ENCODE peak calls at places on chromosomes 6 and 20, in seven cellular contexts. G is IMR-90, C is neuronal stem cell, S is mesendoderm, E is H9, M is mesenchymal stem cell, H is H1. T is an unnamed sample.

GRCh38 chr20:47172579-47172978 is 183.9 kb downstream of the ZMYND8 start:
- DNase-seq in E (no peak), M (no peak), G (no peak), C (no peak), S (no peak), H (no peak), T (no peak)

GRCh38 chr6:100283288-100283687 is 181.4 kb downstream of the SIM1 start:
- DNase-seq in C (no peak), E (no peak), H (no peak), M (peak), G (peak), S (peak), T (no peak)

GRCh38 chr20:50163570-50164317 is 10.2 kb upstream of the PEDS1 start:
- DNase-seq in G (peak), C (no peak), S (peak), M (peak), H (no peak), E (no peak), T (no peak)

GRCh38 chr20:43057317-43057716 is 132.4 kb downstream of the PTPRT start:
- DNase-seq in E (no peak), G (no peak), H (no peak), C (no peak), M (no peak), S (no peak), T (no peak)

GRCh38 chr6:158211273-158212055 is 43.3 kb downstream of the GTF2H5 start:
- DNase-seq in S (no peak), E (no peak), H (no peak), M (no peak), C (no peak), G (peak), T (no peak)

GRCh38 chr6:57173886-57174510 is 1.9 kb downstream of the BAG2 start:
- DNase-seq in H (no peak), C (no peak), G (peak), M (peak), E (peak), S (peak), T (peak)

GRCh38 chr6:135458051-135458450 is 39.5 kb downstream of the AHI1 start:
- DNase-seq in G (no peak), C (no peak), M (no peak), H (no peak), S (no peak), E (no peak), T (no peak)

GRCh38 chr20:48025061-48025515 is 239.8 kb upstream of the SULF2 start:
- DNase-seq in E (peak), H (peak), G (peak), C (no peak), S (peak), M (peak), T (peak)

GRCh38 chr20:48333707-48334106 is 494.1 kb downstream of the PREX1 start:
- DNase-seq in H (no peak), E (no peak), C (no peak), S (no peak), M (no peak), G (no peak), T (no peak)

GRCh38 chr6:18493421-18493891 is 106.3 kb downstream of the RNF144B start:
- DNase-seq in M (no peak), C (no peak), E (no peak), G (no peak), S (peak), H (no peak), T (no peak)

GRCh38 chr6:166520905-166521834 is 65.3 kb downstream of the RAMACL start:
- DNase-seq in H (no peak), C (no peak), M (no peak), S (no peak), G (peak), E (no peak), T (no peak)

GRCh38 chr20:15760217-15760567 is 813.1 kb downstream of the KIF16B start:
- DNase-seq in C (no peak), E (no peak), H (no peak), S (no peak), G (no peak), M (no peak), T (no peak)

GRCh38 chr20:45011108-45011526 is 44.8 kb downstream of the STK4 start:
- DNase-seq in G (peak), H (peak), S (peak), E (peak), C (peak), M (peak), T (peak)

GRCh38 chr20:63969851-63970713 is at the start of gene ZNF512B:
- DNase-seq in M (peak), S (peak), H (peak), G (peak), C (no peak), E (peak), T (no peak)

GRCh38 chr6:22318404-22318803 is 21.6 kb upstream of the PRL start:
- DNase-seq in S (no peak), G (no peak), M (no peak), E (no peak), H (no peak), C (no peak), T (no peak)

GRCh38 chr6:108883172-108883571 is 35.0 kb downstream of the ARMC2 start:
- DNase-seq in C (no peak), M (no peak), E (no peak), S (no peak), G (no peak), H (no peak), T (no peak)

GRCh38 chr6:44062105-44062770 is 65.0 kb downstream of the MRPL14 start:
- DNase-seq in G (no peak), S (no peak), E (no peak), C (no peak), M (no peak), H (no peak), T (no peak)

GRCh38 chr6:22959571-22959970 is 390.2 kb downstream of the HDGFL1 start:
- DNase-seq in C (no peak), S (no peak), G (no peak), H (no peak), E (no peak), M (no peak), T (no peak)

GRCh38 chr6:149990109-149990671 is 26.4 kb downstream of the ULBP1 start:
- DNase-seq in S (no peak), M (no peak), E (no peak), H (peak), G (no peak), C (no peak), T (no peak)

GRCh38 chr6:13488015-13488895 is 855 bp upstream of the GFOD1 start:
- DNase-seq in H (no peak), C (no peak), M (peak), E (peak), G (peak), S (peak), T (no peak)

GRCh38 chr6:81241717-81242116 is 510.8 kb downstream of the TENT5A start:
- DNase-seq in H (no peak), M (peak), E (no peak), C (no peak), G (peak), S (peak), T (no peak)

GRCh38 chr6:127518212-127518709 is 874 bp downstream of the MTCL3 start:
- DNase-seq in M (no peak), C (peak), E (no peak), H (no peak), S (peak), G (no peak), T (no peak)

GRCh38 chr6:20286968-20287565 is 74.8 kb upstream of the MBOAT1 start:
- DNase-seq in H (no peak), G (peak), S (no peak), E (no peak), M (no peak), C (no peak), T (peak)

GRCh38 chr6:32622545-32623401 is 14.4 kb upstream of the HLA-DQA1 start:
- DNase-seq in C (peak), M (peak), E (peak), H (no peak), S (peak), G (peak), T (peak)

GRCh38 chr20:49620364-49621240 is 52.7 kb upstream of the PTGIS start:
- DNase-seq in S (no peak), G (no peak), H (no peak), M (no peak), E (no peak), C (no peak), T (no peak)

GRCh38 chr6:35675871-35676459 is 12.8 kb downstream of the FKBP5 start:
- DNase-seq in C (no peak), G (no peak), H (no peak), E (no peak), M (no peak), S (no peak), T (no peak)

GRCh38 chr6:9412951-9413559 is 977.7 kb upstream of the SLC35B3 start:
- DNase-seq in S (peak), M (no peak), G (no peak), C (no peak), H (no peak), E (peak), T (peak)

GRCh38 chr20:58228484-58229197 is at the start of gene ANKRD60:
- DNase-seq in M (peak), E (peak), C (peak), H (peak), G (peak), S (peak), T (no peak)

GRCh38 chr6:127120109-127120786 is 1.8 kb downstream of the RSPO3 start:
- DNase-seq in S (peak), H (peak), G (no peak), C (no peak), M (no peak), E (peak), T (no peak)

GRCh38 chr6:7311920-7312615 is 931 bp downstream of the SSR1 start:
- DNase-seq in H (no peak), C (no peak), S (peak), G (peak), E (no peak), M (peak), T (no peak)

GRCh38 chr6:24910850-24911712 is 24.7 kb downstream of the RIPOR2 start:
- DNase-seq in C (peak), M (peak), S (peak), E (peak), G (peak), H (no peak), T (peak)

GRCh38 chr6:141117869-141118268 is 1014.9 kb upstream of the GJE1 start:
- DNase-seq in C (no peak), E (no peak), M (no peak), G (no peak), S (no peak), H (no peak), T (no peak)

GRCh38 chr6:155040154-155040553 is 45.0 kb downstream of the TIAM2 start:
- DNase-seq in H (peak), G (no peak), E (peak), C (no peak), M (no peak), S (no peak), T (no peak)

GRCh38 chr6:21587925-21588811 is 5.4 kb upstream of the SOX4 start:
- DNase-seq in S (peak), H (peak), M (peak), E (peak), C (peak), G (peak), T (no peak)

GRCh38 chr6:30100154-30100553 is 12.7 kb downstream of the TRIM31 start:
- DNase-seq in S (no peak), C (no peak), G (no peak), M (no peak), E (no peak), H (no peak), T (no peak)

GRCh38 chr6:30101939-30102700 is 10.8 kb downstream of the TRIM31 start:
- DNase-seq in G (peak), H (peak), M (peak), S (peak), C (peak), E (peak), T (peak)

GRCh38 chr6:30101423-30101938 is 11.4 kb downstream of the TRIM31 start:
- DNase-seq in E (no peak), S (no peak), C (no peak), M (peak), G (no peak), H (no peak), T (no peak)

GRCh38 chr6:30102701-30103629 is 9.9 kb downstream of the TRIM31 start:
- DNase-seq in G (peak), E (peak), C (peak), H (peak), S (peak), M (peak), T (peak)

DNA sequence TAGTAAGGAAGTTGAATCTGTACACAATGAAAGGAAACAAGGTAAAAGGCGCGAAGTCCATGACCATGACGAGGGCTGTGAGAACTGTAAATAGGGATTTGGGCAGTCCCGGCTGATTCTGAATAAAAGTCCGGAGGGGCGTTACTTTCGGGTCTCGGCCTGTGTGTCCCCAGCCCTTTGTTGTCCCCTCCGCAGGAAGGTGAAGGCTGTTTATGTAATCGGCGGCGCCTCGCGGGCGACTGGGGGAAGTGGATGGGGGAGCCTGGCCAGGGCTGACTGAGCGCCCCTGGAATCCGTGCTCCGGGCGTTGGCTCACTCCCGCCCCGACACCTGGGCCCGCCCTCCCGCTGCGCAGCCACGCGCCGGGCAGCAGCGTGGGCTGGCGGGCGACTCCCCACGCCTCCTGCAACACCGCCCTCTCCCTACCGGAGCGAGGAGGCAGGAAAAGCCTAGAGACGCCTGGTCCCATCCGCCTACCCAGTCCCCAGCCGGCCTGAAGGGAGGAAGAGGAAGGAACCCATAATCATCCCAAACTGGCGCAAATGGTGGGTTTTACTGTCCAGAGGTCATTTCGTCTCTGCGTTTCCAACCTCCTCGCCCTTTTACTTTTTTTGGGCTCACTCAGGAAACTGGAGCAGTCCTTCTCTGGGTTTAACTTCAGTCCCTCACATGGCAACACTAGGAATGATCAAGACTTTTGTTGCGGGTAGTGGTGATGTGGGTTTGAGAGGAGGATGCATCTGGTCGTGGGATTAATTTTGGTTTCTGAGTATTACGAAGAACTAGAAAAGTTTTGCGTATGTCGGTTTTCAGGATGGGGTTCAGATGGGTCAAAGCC is 12.1 kb downstream of the TRIM31 start:
- DNase-seq in S (peak), E (peak), G (no peak), M (no peak), C (no peak), H (peak), T (no peak)
- H3K18ac ChIP-seq in S (no peak), E (peak), G (no peak), M (no peak), C (no peak), H (peak), T (no peak)

DNA sequence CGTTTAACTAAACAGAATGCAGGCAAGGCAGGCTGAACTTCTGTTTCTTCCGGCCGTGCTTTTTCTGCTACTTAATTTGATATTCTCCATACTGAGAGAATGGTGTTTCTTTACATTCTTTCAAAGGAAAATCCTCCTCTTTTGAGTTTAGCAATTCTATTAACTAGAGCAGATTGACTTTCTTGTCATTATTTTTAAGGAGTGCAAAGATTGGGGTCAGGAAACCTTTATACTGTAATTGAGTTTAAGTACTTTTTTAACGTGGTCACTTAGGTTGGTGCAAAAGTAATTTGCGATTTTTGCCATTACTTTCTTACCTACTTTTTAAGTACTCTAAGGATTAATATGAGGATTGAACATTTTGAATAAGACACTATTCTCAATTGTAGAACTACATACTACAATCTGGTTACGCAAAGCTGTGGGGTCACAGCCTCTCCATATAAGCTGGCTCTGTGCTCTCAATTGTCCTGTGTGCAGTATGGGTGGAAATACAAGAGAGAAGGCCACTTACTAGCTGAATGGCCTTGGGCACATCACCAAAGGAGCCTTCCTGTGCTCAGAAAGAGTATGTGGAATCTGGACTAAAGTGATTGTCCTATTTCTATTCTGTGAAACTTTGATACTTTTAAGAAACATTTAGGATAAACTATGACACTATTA is 16.7 kb downstream of the HECA start:
- DNase-seq in M (no peak), H (no peak), S (no peak), E (no peak), C (no peak), G (no peak), T (no peak)
- H2BK5ac ChIP-seq in M (no peak), H (no peak), S (no peak), E (no peak), C (no peak), G (no peak), T (no peak)

GRCh38 chr6:163739968-163740367 is 325.4 kb downstream of the QKI start:
- DNase-seq in G (no peak), E (no peak), H (no peak), S (no peak), M (no peak), C (no peak), T (no peak)

GRCh38 chr6:163744256-163744925 is 329.9 kb downstream of the QKI start:
- DNase-seq in S (no peak), C (no peak), M (no peak), E (no peak), H (no peak), G (no peak), T (no peak)

GRCh38 chr6:163743796-163744195 is 329.3 kb downstream of the QKI start:
- DNase-seq in G (no peak), E (no peak), M (no peak), C (no peak), H (no peak), S (no peak), T (no peak)

GRCh38 chr6:163741342-163741741 is 326.8 kb downstream of the QKI start:
- DNase-seq in E (no peak), C (no peak), S (no peak), M (no peak), G (no peak), H (no peak), T (no peak)

GRCh38 chr6:163741743-163742363 is 327.3 kb downstream of the QKI start:
- DNase-seq in S (no peak), G (no peak), E (no peak), M (no peak), C (no peak), H (no peak), T (no peak)
- H4K8ac ChIP-seq in S (no peak), G (no peak), E (no peak), M (no peak), C (peak), H (no peak), T (no peak)

GRCh38 chr6:168302534-168302933 is 17.0 kb downstream of the DACT2 start:
- DNase-seq in H (peak), G (no peak), S (peak), E (peak), M (no peak), C (no peak), T (no peak)

GRCh38 chr6:168303982-168304751 is 15.4 kb downstream of the DACT2 start:
- DNase-seq in M (no peak), H (no peak), C (no peak), G (no peak), E (no peak), S (no peak), T (no peak)

GRCh38 chr6:168305863-168306262 is 13.7 kb downstream of the DACT2 start:
- DNase-seq in C (no peak), E (no peak), S (no peak), H (no peak), M (no peak), G (no peak), T (no peak)

GRCh38 chr6:168305091-168305749 is 14.4 kb downstream of the DACT2 start:
- DNase-seq in S (no peak), G (no peak), C (no peak), M (no peak), E (no peak), H (no peak), T (peak)

DNA sequence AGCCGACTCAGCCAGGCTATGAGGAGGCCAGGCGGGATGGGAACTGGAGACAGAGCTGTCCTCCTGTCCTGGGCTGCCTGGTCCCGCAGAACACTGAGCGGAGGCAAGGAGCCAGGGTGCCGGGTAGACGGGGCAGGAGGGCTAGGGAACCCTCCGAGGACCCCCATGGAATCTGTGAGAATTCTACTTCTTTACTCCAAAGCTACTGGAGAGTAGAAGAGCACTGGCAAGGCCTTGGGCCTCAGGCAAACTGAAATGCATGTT is 14.9 kb downstream of the DACT2 start:
- DNase-seq in M (no peak), C (no peak), E (no peak), S (no peak), H (no peak), G (no peak), T (no peak)
- H3K18ac ChIP-seq in M (no peak), C (peak), E (no peak), S (no peak), H (no peak), G (no peak), T (no peak)

GRCh38 chr6:28895131-28895812 is 28.5 kb downstream of the TRIM27 start:
- DNase-seq in H (peak), E (peak), C (peak), M (peak), G (peak), S (peak), T (peak)
- H2BK5ac ChIP-seq in H (peak), E (no peak), C (no peak), M (no peak), G (peak), S (no peak), T (peak)

T was measured in trophoblast cell.